ENCODE peak calls at places on chromosomes 3 and 15, in four cellular contexts. X, Y, D and C are unnamed samples.

GRCh38 chr3:60190073-60190472 is 1061.2 kb downstream of the FHIT start:
- DNase-seq in D (no peak), Y (no peak), X (no peak), C (no peak)

GRCh38 chr3:64408770-64409169 is 183.5 kb upstream of the PRICKLE2 start:
- DNase-seq in Y (no peak), X (no peak), D (peak; percentile 55), C (no peak)

GRCh38 chr3:140152851-140153640 is 218.1 kb downstream of the CLSTN2 start:
- DNase-seq in Y (no peak), X (no peak), D (no peak), C (no peak)

GRCh38 chr3:134610455-134611385 is 40.1 kb downstream of the KY start:
- DNase-seq in Y (no peak), X (no peak), D (no peak), C (no peak)

GRCh38 chr15:59315914-59316428 is 56.7 kb downstream of the MYO1E start:
- DNase-seq in X (no peak), D (no peak), Y (no peak), C (no peak)

GRCh38 chr15:23072633-23073032 is 33.3 kb upstream of the TUBGCP5 start:
- DNase-seq in D (no peak), X (no peak), Y (no peak), C (no peak)

GRCh38 chr3:159178209-159178897 is 376.5 kb downstream of the MFSD1 start:
- DNase-seq in D (no peak), X (no peak), Y (no peak), C (no peak)

GRCh38 chr3:48410205-48411040 is 19.5 kb downstream of the PLXNB1 start:
- DNase-seq in D (no peak), X (no peak), Y (peak; percentile 51), C (peak; percentile 79)

GRCh38 chr15:101458158-101458895 is 31.2 kb downstream of the PCSK6 start:
- DNase-seq in D (no peak), Y (peak; percentile 35), X (no peak), C (no peak)

GRCh38 chr3:31096661-31097060 is 202.2 kb upstream of the GADL1 start:
- DNase-seq in X (no peak), D (peak; percentile 84), Y (no peak), C (no peak)

GRCh38 chr3:57787867-57788623 is 31.9 kb downstream of the SLMAP start:
- DNase-seq in X (no peak), Y (no peak), D (no peak), C (no peak)

GRCh38 chr3:129558772-129559564 is 16.0 kb downstream of the H1-8 start:
- DNase-seq in D (peak; percentile 87), Y (no peak), X (no peak), C (peak; percentile 98)

DNA sequence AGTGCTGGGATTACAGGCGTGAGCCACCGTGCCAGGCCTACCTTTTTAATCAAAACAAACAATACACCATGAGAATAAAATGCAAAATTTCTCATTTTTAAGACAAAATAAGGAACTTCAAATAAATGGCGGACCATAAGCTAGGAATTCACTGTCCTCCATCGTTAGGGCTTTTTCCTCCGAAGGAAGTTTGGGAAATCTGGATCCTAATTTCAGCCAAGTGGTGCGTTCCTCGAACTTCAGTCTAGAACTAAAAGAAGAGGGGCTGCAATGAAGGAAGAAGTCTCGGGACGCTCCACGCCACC is 260 bp downstream of the EXD1 start:
- DNase-seq in Y (no peak), X (no peak), D (no peak), C (no peak)
- H3K4me3 ChIP-seq in Y (peak overlapping the region; percentile 90), X (no peak overlapping the region), D (peak overlapping the region; percentile 100), C (peak overlapping the region; percentile 97)

DNA sequence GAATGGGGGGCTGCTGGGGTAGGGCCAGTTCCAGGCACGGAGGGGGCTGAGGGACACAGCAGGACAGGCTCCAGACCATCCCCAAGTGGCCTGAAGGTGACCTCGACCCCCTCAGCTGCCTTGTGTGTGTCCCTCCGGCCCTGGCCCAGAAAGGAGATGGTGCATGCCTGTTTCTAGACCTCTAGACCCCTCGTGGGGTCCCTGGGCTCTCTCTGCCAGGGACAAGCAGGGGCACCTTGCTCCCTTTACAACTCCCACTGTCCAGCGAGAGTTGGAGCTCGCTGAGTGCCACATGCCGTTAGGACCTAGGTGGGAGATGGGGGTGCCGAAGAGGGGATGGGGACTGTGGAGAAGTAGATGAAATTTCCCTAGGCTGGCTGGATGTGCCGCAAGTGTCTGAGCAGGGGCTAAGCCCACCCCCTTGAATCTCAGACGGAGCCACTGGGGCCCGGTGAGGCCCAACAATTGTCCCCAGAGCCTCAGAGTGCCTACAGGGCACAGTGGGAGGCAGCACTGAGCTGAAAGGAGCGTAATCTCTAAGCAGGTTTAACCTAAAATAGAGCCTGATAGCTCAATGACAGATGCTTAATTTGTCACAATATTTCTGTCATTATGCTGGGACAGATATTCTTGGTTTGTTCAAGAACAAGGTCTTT is 23.7 kb upstream of the KLF13 start:
- DNase-seq in X (no peak), D (no peak), Y (no peak), C (peak; percentile 85)
- H3K27ac ChIP-seq in X (no peak overlapping the region), D (no peak overlapping the region), Y (no peak overlapping the region), C (no peak overlapping the region)

GRCh38 chr3:182509312-182509711 is 284.0 kb upstream of the ATP11B start:
- DNase-seq in D (no peak), X (no peak), Y (no peak), C (no peak)

GRCh38 chr3:182509844-182510460 is 283.4 kb upstream of the ATP11B start:
- DNase-seq in X (no peak), Y (no peak), D (no peak), C (no peak)

DNA sequence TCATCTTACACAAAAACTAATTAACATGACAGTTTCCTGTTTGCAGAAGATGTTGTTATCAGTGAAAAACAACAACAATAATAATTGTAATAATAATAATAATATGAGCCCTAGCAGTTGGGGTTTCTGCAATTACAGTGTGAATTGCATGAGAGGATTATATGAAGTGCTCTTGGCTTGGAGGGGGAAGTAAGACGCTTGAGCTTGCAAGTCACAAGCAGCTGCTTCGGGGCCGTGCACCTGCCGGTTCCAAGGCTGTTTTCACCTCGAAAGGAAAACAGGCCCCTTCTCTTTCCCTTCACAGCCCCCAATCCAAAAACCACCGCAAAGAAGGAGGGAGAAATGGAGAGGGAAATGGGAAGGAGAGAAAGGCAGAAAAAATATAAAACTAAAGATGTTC is 284.4 kb upstream of the ATP11B start:
- DNase-seq in X (no peak), D (no peak), Y (no peak), C (no peak)
- H3K4me3 ChIP-seq in X (no peak overlapping the region), D (no peak overlapping the region), Y (no peak overlapping the region), C (no peak overlapping the region)

GRCh38 chr3:131072099-131072559 is 45.5 kb downstream of the NEK11 start:
- DNase-seq in D (peak; percentile 56), Y (no peak), X (no peak), C (no peak)
- H3K27ac ChIP-seq in D (no peak overlapping the region), Y (no peak overlapping the region), X (no peak overlapping the region), C (peak overlapping the region; percentile 83)